ENCODE peak calls at places on chromosomes 1 and 21, in five cellular contexts. One of them, this sample, is unnamed.

GRCh38 chr1:35573776-35574654 is 901 bp downstream of the TFAP2E start:
- DNase-seq in SK-N-MC: no peak
- DNase-seq in body of pancreas: no peak
- DNase-seq in OCI-LY7: no peak
- DNase-seq in brain microvascular endothelial cell: no peak
- DNase-seq in this sample: no peak

GRCh38 chr1:42379794-42380616 is 587 bp upstream of the RIMKLA start:
- DNase-seq in OCI-LY7: no peak
- DNase-seq in SK-N-MC: no peak
- DNase-seq in brain microvascular endothelial cell: peak; percentile 7
- DNase-seq in body of pancreas: no peak
- DNase-seq in this sample: peak; percentile 14

GRCh38 chr1:39973503-39974135 is 18.7 kb downstream of the MFSD2A start:
- DNase-seq in SK-N-MC: peak; percentile 5
- DNase-seq in OCI-LY7: peak; percentile 77
- DNase-seq in body of pancreas: peak; percentile 85
- DNase-seq in brain microvascular endothelial cell: peak; percentile 55
- DNase-seq in this sample: peak; percentile 42

GRCh38 chr1:159141584-159142518 is 29.6 kb upstream of the CADM3 start:
- DNase-seq in OCI-LY7: no peak
- DNase-seq in SK-N-MC: no peak
- DNase-seq in brain microvascular endothelial cell: peak; percentile 57
- DNase-seq in body of pancreas: no peak
- DNase-seq in this sample: no peak

GRCh38 chr1:68210027-68210426 is 22.3 kb downstream of the WLS start:
- DNase-seq in SK-N-MC: no peak
- DNase-seq in OCI-LY7: no peak
- DNase-seq in body of pancreas: peak; percentile 51
- DNase-seq in brain microvascular endothelial cell: peak; percentile 59
- DNase-seq in this sample: no peak

GRCh38 chr1:182185822-182186756 is 124.6 kb upstream of the ZNF648 start:
- DNase-seq in body of pancreas: no peak
- DNase-seq in OCI-LY7: no peak
- DNase-seq in brain microvascular endothelial cell: peak; percentile 3
- DNase-seq in SK-N-MC: peak; percentile 3
- DNase-seq in this sample: peak; percentile 76

GRCh38 chr1:180731131-180731530 is 99.3 kb downstream of the XPR1 start:
- DNase-seq in SK-N-MC: no peak
- DNase-seq in OCI-LY7: no peak
- DNase-seq in body of pancreas: no peak
- DNase-seq in brain microvascular endothelial cell: no peak
- DNase-seq in this sample: no peak

GRCh38 chr1:66693856-66694255 is 58.4 kb upstream of the DYNLT5 start:
- DNase-seq in OCI-LY7: no peak
- DNase-seq in body of pancreas: no peak
- DNase-seq in SK-N-MC: no peak
- DNase-seq in brain microvascular endothelial cell: no peak
- DNase-seq in this sample: no peak

GRCh38 chr1:201214886-201215285 is 24.3 kb downstream of the IGFN1 start:
- DNase-seq in brain microvascular endothelial cell: no peak
- DNase-seq in SK-N-MC: no peak
- DNase-seq in body of pancreas: no peak
- DNase-seq in OCI-LY7: no peak
- DNase-seq in this sample: no peak

GRCh38 chr1:26721669-26722355 is 26.0 kb downstream of the ARID1A start:
- DNase-seq in body of pancreas: no peak
- DNase-seq in OCI-LY7: no peak
- DNase-seq in SK-N-MC: no peak
- DNase-seq in brain microvascular endothelial cell: no peak
- DNase-seq in this sample: no peak

GRCh38 chr1:180382326-180383115 is 119.9 kb downstream of the ACBD6 start:
- DNase-seq in SK-N-MC: no peak
- DNase-seq in brain microvascular endothelial cell: peak; percentile 15
- DNase-seq in OCI-LY7: no peak
- DNase-seq in body of pancreas: no peak
- DNase-seq in this sample: no peak

GRCh38 chr1:162904579-162904978 is 43.6 kb upstream of the CCDC190 start:
- DNase-seq in OCI-LY7: no peak
- DNase-seq in brain microvascular endothelial cell: no peak
- DNase-seq in SK-N-MC: no peak
- DNase-seq in body of pancreas: no peak
- DNase-seq in this sample: no peak

GRCh38 chr1:68269637-68270430 is 37.5 kb upstream of the WLS start:
- DNase-seq in SK-N-MC: no peak
- DNase-seq in brain microvascular endothelial cell: peak; percentile 70
- DNase-seq in OCI-LY7: no peak
- DNase-seq in body of pancreas: no peak
- DNase-seq in this sample: peak; percentile 21

GRCh38 chr1:30011970-30012369 is 711.4 kb downstream of the MATN1 start:
- DNase-seq in OCI-LY7: no peak
- DNase-seq in SK-N-MC: no peak
- DNase-seq in brain microvascular endothelial cell: no peak
- DNase-seq in body of pancreas: no peak
- DNase-seq in this sample: no peak

GRCh38 chr1:54290443-54291184 is 90.6 kb downstream of the MRPL37 start:
- DNase-seq in OCI-LY7: no peak
- DNase-seq in SK-N-MC: no peak
- DNase-seq in brain microvascular endothelial cell: no peak
- DNase-seq in body of pancreas: peak; percentile 45
- DNase-seq in this sample: no peak

GRCh38 chr21:37915941-37916794 is at the start of gene KCNJ6:
- DNase-seq in OCI-LY7: no peak
- DNase-seq in SK-N-MC: no peak
- DNase-seq in body of pancreas: peak; percentile 56
- DNase-seq in brain microvascular endothelial cell: peak; percentile 25
- DNase-seq in this sample: no peak

GRCh38 chr1:202154766-202155477 is 5.5 kb downstream of the PTPN7 start:
- DNase-seq in SK-N-MC: no peak
- DNase-seq in body of pancreas: peak; percentile 57
- DNase-seq in OCI-LY7: peak; percentile 75
- DNase-seq in brain microvascular endothelial cell: peak; percentile 66
- DNase-seq in this sample: peak; percentile 70

GRCh38 chr1:84143796-84144565 is at the start of gene PRKACB:
- DNase-seq in body of pancreas: no peak
- DNase-seq in brain microvascular endothelial cell: peak; percentile 20
- DNase-seq in SK-N-MC: peak; percentile 78
- DNase-seq in OCI-LY7: peak; percentile 86
- DNase-seq in this sample: no peak

GRCh38 chr1:116686723-116687368 is 19.3 kb upstream of the IGSF3 start:
- DNase-seq in body of pancreas: no peak
- DNase-seq in brain microvascular endothelial cell: peak; percentile 5
- DNase-seq in SK-N-MC: no peak
- DNase-seq in OCI-LY7: no peak
- DNase-seq in this sample: no peak

GRCh38 chr1:168261390-168261789 is 19.3 kb upstream of the TBX19 start:
- DNase-seq in body of pancreas: no peak
- DNase-seq in OCI-LY7: no peak
- DNase-seq in SK-N-MC: no peak
- DNase-seq in brain microvascular endothelial cell: peak; percentile 8
- DNase-seq in this sample: no peak

GRCh38 chr1:25727819-25728286 is 72.1 kb upstream of the SELENON start:
- DNase-seq in OCI-LY7: no peak
- DNase-seq in body of pancreas: peak; percentile 78
- DNase-seq in brain microvascular endothelial cell: no peak
- DNase-seq in SK-N-MC: no peak
- DNase-seq in this sample: no peak

DNA sequence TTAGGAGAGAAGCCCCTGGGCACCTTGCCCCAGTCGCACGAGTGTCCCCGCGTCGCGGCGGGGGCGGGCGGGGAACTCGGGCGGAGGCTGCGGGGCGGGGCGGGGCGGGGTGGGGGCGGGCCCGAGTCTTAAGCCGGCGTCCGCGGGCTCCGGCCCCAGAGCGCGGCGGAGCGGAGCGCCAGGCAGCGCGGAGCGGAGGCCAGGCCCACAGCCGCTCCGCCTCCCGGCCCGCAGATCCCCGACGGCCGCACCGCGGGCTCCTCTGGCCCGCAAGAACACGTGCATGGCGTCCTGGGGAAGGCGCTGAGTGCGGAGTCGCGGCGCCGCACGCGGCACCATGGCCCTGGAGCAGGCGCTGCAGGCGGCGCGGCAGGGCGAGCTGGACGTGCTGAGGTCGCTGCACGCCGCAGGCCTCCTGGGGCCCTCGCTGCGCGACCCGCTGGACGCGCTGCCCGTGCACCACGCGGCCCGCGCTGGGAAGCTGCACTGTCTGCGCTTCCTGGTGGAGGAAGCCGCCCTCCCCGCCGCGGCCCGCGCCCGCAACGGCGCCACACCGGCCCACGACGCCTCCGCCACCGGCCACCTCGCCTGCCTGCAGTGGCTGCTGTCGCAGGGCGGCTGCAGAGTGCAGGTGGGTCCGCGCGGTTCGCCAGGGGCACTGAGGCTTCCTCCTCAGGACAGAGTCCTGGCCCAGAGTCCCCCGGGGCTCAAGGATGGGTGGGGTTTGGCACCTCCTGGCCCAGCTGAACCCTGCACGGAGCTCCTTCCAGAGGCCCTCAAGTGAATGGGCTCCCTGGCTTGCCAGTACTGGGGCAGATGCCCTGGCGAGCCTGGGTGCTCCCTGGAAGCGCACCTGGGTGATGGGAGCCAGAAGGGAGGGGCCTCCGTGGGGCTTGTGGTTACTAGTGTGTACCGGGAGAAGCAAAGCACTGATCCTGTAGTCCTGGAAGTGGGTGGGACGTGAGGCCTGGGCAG is at the start of gene ESPN:
- DNase-seq in SK-N-MC: no peak
- DNase-seq in OCI-LY7: no peak
- DNase-seq in brain microvascular endothelial cell: no peak
- DNase-seq in body of pancreas: no peak
- DNase-seq in this sample: no peak
- H3K4me3 ChIP-seq in SK-N-MC: peak within 1 kb of the TSS; percentile 42
- H3K4me3 ChIP-seq in OCI-LY7: no peak within 1 kb of the TSS
- H3K4me3 ChIP-seq in brain microvascular endothelial cell: no peak within 1 kb of the TSS
- H3K4me3 ChIP-seq in body of pancreas: no peak within 1 kb of the TSS
- H3K4me3 ChIP-seq in this sample: no peak within 1 kb of the TSS

DNA sequence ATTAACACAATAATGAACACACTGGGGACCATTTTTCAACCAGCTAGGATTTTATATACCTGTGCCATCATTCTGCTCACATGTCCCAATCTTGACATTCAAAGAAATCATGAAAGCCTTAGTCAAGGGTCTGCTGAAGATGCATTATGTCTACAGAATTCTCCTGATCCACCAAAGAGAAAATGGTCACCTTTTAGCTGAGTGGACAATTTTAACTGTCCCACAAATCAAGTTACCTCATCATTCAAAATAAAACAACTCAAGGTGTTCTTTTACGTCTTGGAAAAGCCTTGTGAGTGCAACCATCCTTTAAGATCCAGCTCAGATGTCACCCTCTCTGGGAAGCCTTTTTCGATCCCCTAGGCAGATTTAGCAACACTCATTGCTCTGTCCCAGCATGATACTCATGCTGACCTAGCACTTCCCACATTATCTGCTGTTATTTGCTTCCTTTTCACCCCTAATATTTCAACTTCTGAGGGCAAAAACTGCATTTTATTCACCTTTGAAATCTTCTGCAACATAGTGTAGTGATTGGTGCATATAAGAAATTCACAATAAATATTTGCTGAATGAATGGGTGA is 80.1 kb downstream of the LMO4 start:
- DNase-seq in body of pancreas: no peak
- DNase-seq in SK-N-MC: no peak
- DNase-seq in OCI-LY7: no peak
- DNase-seq in brain microvascular endothelial cell: no peak
- DNase-seq in this sample: no peak
- H3K27ac ChIP-seq in body of pancreas: no peak overlapping the region
- H3K27ac ChIP-seq in SK-N-MC: no peak overlapping the region
- H3K27ac ChIP-seq in OCI-LY7: no peak overlapping the region
- H3K27ac ChIP-seq in brain microvascular endothelial cell: no peak overlapping the region
- H3K27ac ChIP-seq in this sample: no peak overlapping the region

GRCh38 chr1:211732276-211732571 is 56.8 kb upstream of the NEK2 start:
- DNase-seq in OCI-LY7: peak; percentile 49
- DNase-seq in SK-N-MC: no peak
- DNase-seq in body of pancreas: no peak
- DNase-seq in brain microvascular endothelial cell: no peak
- DNase-seq in this sample: no peak
- H3K4me3 ChIP-seq in OCI-LY7: no peak overlapping the region
- H3K4me3 ChIP-seq in SK-N-MC: no peak overlapping the region
- H3K4me3 ChIP-seq in body of pancreas: no peak overlapping the region
- H3K4me3 ChIP-seq in brain microvascular endothelial cell: no peak overlapping the region
- H3K4me3 ChIP-seq in this sample: no peak overlapping the region

GRCh38 chr21:32562915-32563314 is 22.4 kb downstream of the TCP10L start:
- DNase-seq in body of pancreas: no peak
- DNase-seq in brain microvascular endothelial cell: no peak
- DNase-seq in OCI-LY7: no peak
- DNase-seq in SK-N-MC: no peak
- DNase-seq in this sample: no peak
- H3K27ac ChIP-seq in body of pancreas: no peak overlapping the region
- H3K27ac ChIP-seq in brain microvascular endothelial cell: peak overlapping the region; percentile 34
- H3K27ac ChIP-seq in OCI-LY7: no peak overlapping the region
- H3K27ac ChIP-seq in SK-N-MC: no peak overlapping the region
- H3K27ac ChIP-seq in this sample: no peak overlapping the region

GRCh38 chr1:107678993-107679392 is 286.0 kb downstream of the VAV3 start:
- DNase-seq in OCI-LY7: peak; percentile 44
- DNase-seq in brain microvascular endothelial cell: no peak
- DNase-seq in SK-N-MC: no peak
- DNase-seq in body of pancreas: no peak
- DNase-seq in this sample: no peak
- H3K4me3 ChIP-seq in OCI-LY7: no peak overlapping the region
- H3K4me3 ChIP-seq in brain microvascular endothelial cell: no peak overlapping the region
- H3K4me3 ChIP-seq in SK-N-MC: no peak overlapping the region
- H3K4me3 ChIP-seq in body of pancreas: no peak overlapping the region
- H3K4me3 ChIP-seq in this sample: no peak overlapping the region

GRCh38 chr21:32558131-32558530 is 27.2 kb downstream of the TCP10L start:
- DNase-seq in body of pancreas: no peak
- DNase-seq in SK-N-MC: no peak
- DNase-seq in brain microvascular endothelial cell: no peak
- DNase-seq in OCI-LY7: no peak
- DNase-seq in this sample: no peak

GRCh38 chr21:32554832-32555436 is 30.4 kb downstream of the TCP10L start:
- DNase-seq in body of pancreas: no peak
- DNase-seq in brain microvascular endothelial cell: no peak
- DNase-seq in OCI-LY7: no peak
- DNase-seq in SK-N-MC: no peak
- DNase-seq in this sample: no peak

GRCh38 chr21:32562426-32562825 is 22.9 kb downstream of the TCP10L start:
- DNase-seq in brain microvascular endothelial cell: peak; percentile 56
- DNase-seq in SK-N-MC: no peak
- DNase-seq in OCI-LY7: no peak
- DNase-seq in body of pancreas: no peak
- DNase-seq in this sample: no peak

GRCh38 chr21:32560896-32561295 is 24.4 kb downstream of the TCP10L start:
- DNase-seq in SK-N-MC: no peak
- DNase-seq in brain microvascular endothelial cell: no peak
- DNase-seq in OCI-LY7: no peak
- DNase-seq in body of pancreas: no peak
- DNase-seq in this sample: no peak

GRCh38 chr21:32559004-32559610 is 26.2 kb downstream of the TCP10L start:
- DNase-seq in body of pancreas: no peak
- DNase-seq in brain microvascular endothelial cell: no peak
- DNase-seq in SK-N-MC: no peak
- DNase-seq in OCI-LY7: no peak
- DNase-seq in this sample: no peak
- H3K27ac ChIP-seq in body of pancreas: no peak overlapping the region
- H3K27ac ChIP-seq in brain microvascular endothelial cell: no peak overlapping the region
- H3K27ac ChIP-seq in SK-N-MC: no peak overlapping the region
- H3K27ac ChIP-seq in OCI-LY7: no peak overlapping the region
- H3K27ac ChIP-seq in this sample: no peak overlapping the region